ENCODE peak calls at places on chromosomes 7 and 10, in eight cellular contexts. H is suprapubic skin, D is heart left ventricle, L is uterus, I is HCT116, B is esophagus squamous epithelium, Y is body of pancreas, F is IMR-90. U is an unnamed sample. For H3K36me3 and H3K9me3, the result is how much of the 10 kb centered on the place peaks cover.

GRCh38 chr10:97318772-97319651 is at the start of gene FRAT1:
- DNase-seq in Y (peak), H (peak), F (peak), B (peak), L (peak), D (peak), I (peak), U (peak)

GRCh38 chr7:147432068-147432467 is 1158.5 kb upstream of the C7orf33 start:
- DNase-seq in H (no peak), I (no peak), L (no peak), F (peak), B (no peak), Y (no peak), D (no peak), U (no peak)

GRCh38 chr10:117418121-117418520 is 42.9 kb upstream of the PDZD8 start:
- DNase-seq in B (no peak), F (no peak), H (no peak), L (no peak), D (no peak), I (no peak), Y (no peak), U (no peak)

GRCh38 chr7:135508853-135509588 is 881 bp downstream of the CNOT4 start:
- DNase-seq in H (no peak), L (no peak), Y (peak), D (no peak), B (no peak), I (no peak), F (peak), U (no peak)

GRCh38 chr7:79608005-79608404 is 154.5 kb upstream of the MAGI2 start:
- DNase-seq in H (no peak), L (no peak), Y (no peak), D (no peak), B (no peak), I (no peak), F (no peak), U (no peak)

GRCh38 chr10:44749141-44749540 is 162.0 kb upstream of the TMEM72 start:
- DNase-seq in B (no peak), D (no peak), L (no peak), F (no peak), I (no peak), Y (no peak), H (no peak), U (no peak)

GRCh38 chr7:120442838-120443237 is 169.9 kb downstream of the KCND2 start:
- DNase-seq in B (no peak), F (no peak), D (no peak), L (no peak), H (no peak), I (no peak), Y (no peak), U (no peak)

GRCh38 chr7:113217314-113217713 is 99.0 kb upstream of the SMIM30 start:
- DNase-seq in I (no peak), D (no peak), L (no peak), F (no peak), H (no peak), B (no peak), Y (no peak), U (no peak)

GRCh38 chr7:135919071-135919841 is 57.9 kb downstream of the MTPN start:
- DNase-seq in F (no peak), I (no peak), D (no peak), B (no peak), Y (no peak), L (no peak), H (no peak), U (no peak)

GRCh38 chr7:28406192-28406591 is 6.1 kb upstream of the CREB5 start:
- DNase-seq in H (no peak), D (no peak), L (no peak), I (no peak), Y (no peak), B (no peak), F (no peak), U (no peak)

GRCh38 chr10:57919864-57920263 is 347.8 kb downstream of the IPMK start:
- DNase-seq in F (no peak), B (no peak), H (no peak), L (no peak), I (no peak), Y (no peak), D (no peak), U (no peak)

GRCh38 chr10:79268100-79268670 is 79.1 kb upstream of the PPIF start:
- DNase-seq in B (no peak), D (no peak), F (peak), H (no peak), L (no peak), Y (no peak), I (no peak), U (no peak)

GRCh38 chr10:79268717-79269116 is 78.6 kb upstream of the PPIF start:
- DNase-seq in H (no peak), L (no peak), F (no peak), Y (no peak), I (no peak), B (no peak), D (no peak), U (no peak)

GRCh38 chr10:79270471-79271246 is 76.6 kb upstream of the PPIF start:
- DNase-seq in L (no peak), F (no peak), B (no peak), Y (no peak), I (no peak), H (peak), D (peak), U (no peak)

GRCh38 chr10:79269969-79270368 is 77.3 kb upstream of the PPIF start:
- DNase-seq in B (no peak), L (no peak), F (no peak), D (no peak), I (no peak), Y (no peak), H (no peak), U (no peak)

GRCh38 chr10:79269443-79269842 is 77.8 kb upstream of the PPIF start:
- DNase-seq in I (no peak), F (no peak), H (no peak), L (no peak), B (no peak), Y (no peak), D (no peak), U (no peak)
- H3K36me3 ChIP-seq in I (under half), F (under half), H (under half), L (under half), B (half or more), Y (under half), D (under half), U (under half)

GRCh38 chr10:109126541-109126940 is 796.8 kb downstream of the XPNPEP1 start:
- DNase-seq in F (no peak), B (no peak), Y (no peak), D (no peak), I (no peak), H (no peak), L (no peak), U (no peak)

GRCh38 chr10:109127363-109127762 is 795.9 kb downstream of the XPNPEP1 start:
- DNase-seq in F (no peak), D (no peak), B (no peak), I (no peak), H (no peak), Y (no peak), L (no peak), U (no peak)

DNA sequence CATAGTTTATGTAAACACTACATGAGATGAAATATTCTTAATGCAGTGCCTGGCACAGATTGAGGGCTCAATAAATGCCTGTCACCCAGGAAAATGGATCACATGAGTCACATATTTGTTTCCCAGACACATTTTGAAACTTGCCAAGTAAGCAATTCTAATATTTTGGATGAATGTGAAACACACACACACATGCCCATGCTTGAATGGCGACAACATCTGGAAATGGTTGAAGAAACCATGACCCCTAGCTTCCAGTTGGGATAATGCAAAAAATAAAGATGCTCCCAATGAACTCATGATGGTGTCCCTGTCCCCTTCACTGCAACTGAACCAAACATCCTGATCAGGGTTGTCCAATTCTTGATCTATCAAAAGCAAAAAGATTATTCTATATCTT is 797.3 kb downstream of the XPNPEP1 start:
- DNase-seq in D (no peak), F (no peak), I (no peak), H (no peak), L (no peak), B (no peak), Y (no peak), U (no peak)
- H3K9me3 ChIP-seq in D (under half), F (under half), I (under half), H (under half), L (under half), B (under half), Y (under half), U (under half)

GRCh38 chr7:151736403-151736909 is 140.5 kb downstream of the PRKAG2 start:
- DNase-seq in F (peak), H (peak), I (peak), D (peak), Y (peak), L (peak), B (no peak), U (no peak)
- TF ChIP-seq POLR2A in F (no peak), H (no peak), I (no peak), D (peak), Y (peak), L (no peak), B (no peak), U (no peak)

GRCh38 chr10:80159166-80159888 is 26.8 kb downstream of the PLAC9 start:
- DNase-seq in D (no peak), I (no peak), F (no peak), H (no peak), B (no peak), L (no peak), Y (no peak), U (no peak)
- H3K36me3 ChIP-seq in D (half or more), I (under half), F (half or more), H (half or more), B (half or more), L (under half), Y (under half), U (half or more)

GRCh38 chr7:330554-331230 is 40.7 kb downstream of the FOXL3 start:
- DNase-seq in I (no peak), Y (no peak), B (no peak), D (peak), H (no peak), L (no peak), F (no peak), U (no peak)
- H3K9me3 ChIP-seq in I (under half), Y (under half), B (under half), D (under half), H (under half), L (under half), F (under half), U (under half)

GRCh38 chr7:151519765-151520418 is at the start of gene RHEB:
- DNase-seq in Y (peak), D (peak), F (peak), B (peak), H (peak), I (peak), L (peak), U (peak)
- TF ChIP-seq POLR2A in Y (peak), D (no peak), F (no peak), B (no peak), H (no peak), I (no peak), L (peak), U (no peak)

DNA sequence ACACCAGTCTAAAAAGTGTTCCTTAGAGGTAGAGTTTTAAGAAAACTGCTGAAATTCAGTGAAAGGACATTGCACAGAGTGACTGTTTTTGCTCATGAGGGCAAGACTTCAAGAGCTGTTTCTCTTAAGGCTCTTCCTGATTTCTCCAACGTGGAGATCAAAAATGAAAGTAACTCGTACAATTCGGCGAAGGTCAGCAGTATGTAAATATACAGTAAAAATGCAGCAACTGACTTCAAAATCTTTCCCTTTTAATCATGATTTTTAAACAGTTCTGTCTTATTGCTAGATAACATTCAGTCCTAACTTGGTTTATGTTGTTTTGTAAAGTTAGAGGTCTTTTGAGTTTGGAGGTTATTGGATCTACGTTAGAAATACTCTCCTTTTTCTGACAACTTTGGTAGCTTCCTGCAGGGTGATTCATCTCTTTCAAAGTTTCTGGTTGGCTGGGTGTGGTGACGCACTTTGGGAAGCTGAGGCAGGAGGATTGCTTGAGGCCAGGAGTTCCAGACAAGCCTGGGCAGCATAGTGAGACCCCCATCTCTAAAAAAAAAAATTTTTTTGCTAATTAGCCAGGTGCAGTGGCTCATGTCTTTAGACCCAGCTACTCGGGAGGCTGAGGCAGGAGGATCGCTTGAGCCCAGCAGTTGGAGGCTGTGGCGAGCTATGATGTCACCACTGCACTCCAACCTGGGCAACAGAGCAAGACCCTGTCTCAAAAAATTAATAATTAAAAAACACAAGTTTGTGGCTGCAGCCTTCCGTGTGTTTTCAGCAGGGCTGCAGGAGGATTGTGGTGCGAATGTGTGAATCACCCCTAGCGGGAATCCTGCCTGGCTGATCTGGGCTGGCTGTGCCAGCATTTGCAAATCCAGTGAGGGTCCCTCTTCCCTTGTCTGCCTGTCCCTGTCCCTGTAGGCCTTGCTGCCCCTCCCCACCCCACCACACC is 29.2 kb upstream of the AP5Z1 start:
- DNase-seq in Y (no peak), I (no peak), D (peak), L (no peak), F (peak), B (no peak), H (no peak), U (no peak)
- H3K36me3 ChIP-seq in Y (under half), I (under half), D (under half), L (under half), F (under half), B (half or more), H (under half), U (under half)

GRCh38 chr7:153532321-153532720 is 519.9 kb upstream of the DPP6 start:
- DNase-seq in H (no peak), B (no peak), D (no peak), Y (no peak), F (no peak), I (no peak), L (no peak), U (no peak)

GRCh38 chr7:153530441-153530840 is 521.8 kb upstream of the DPP6 start:
- DNase-seq in F (no peak), I (no peak), D (no peak), B (no peak), Y (no peak), L (no peak), H (no peak), U (no peak)

GRCh38 chr7:153529100-153529499 is 523.1 kb upstream of the DPP6 start:
- DNase-seq in F (no peak), Y (no peak), B (no peak), I (no peak), H (no peak), D (no peak), L (no peak), U (no peak)

GRCh38 chr7:153524070-153524601 is 528.1 kb upstream of the DPP6 start:
- DNase-seq in F (no peak), Y (no peak), B (no peak), L (peak), I (no peak), H (no peak), D (peak), U (no peak)

GRCh38 chr7:153529651-153530165 is 522.5 kb upstream of the DPP6 start:
- DNase-seq in Y (no peak), D (no peak), L (no peak), B (no peak), I (no peak), F (no peak), H (no peak), U (no peak)
- H3K9me3 ChIP-seq in Y (under half), D (under half), L (under half), B (under half), I (under half), F (under half), H (under half), U (under half)